ENCODE peak calls at places on chromosomes 4 and X, in seven cellular contexts. One of them, this sample, is unnamed.

GRCh38 chrX:100663651-100664050 is 19.7 kb downstream of the SRPX2 start:
- DNase-seq in NCI-H1092 treated with DMSO at 0.1 percent for 48 hours: no peak
- DNase-seq in NCI-H774: no peak
- DNase-seq in HepG2: no peak
- DNase-seq in stimulated activated CD8-positive, alpha-beta memory T cell treated with anti-CD3 and anti-CD28 coated beads, Interleukin-15, amount 100 ng/mL, for 4 hours: no peak
- DNase-seq in mammary epithelial cell: peak
- DNase-seq in pancreas: no peak
- DNase-seq in this sample: no peak

GRCh38 chrX:13283512-13283911 is 36.3 kb downstream of the ATXN3L start:
- DNase-seq in NCI-H1092 treated with DMSO at 0.1 percent for 48 hours: no peak
- DNase-seq in NCI-H774: no peak
- DNase-seq in HepG2: no peak
- DNase-seq in stimulated activated CD8-positive, alpha-beta memory T cell treated with anti-CD3 and anti-CD28 coated beads, Interleukin-15, amount 100 ng/mL, for 4 hours: no peak
- DNase-seq in mammary epithelial cell: no peak
- DNase-seq in pancreas: no peak
- DNase-seq in this sample: peak

GRCh38 chr4:80507077-80507476 is 171.5 kb downstream of the CFAP299 start:
- DNase-seq in NCI-H1092 treated with DMSO at 0.1 percent for 48 hours: no peak
- DNase-seq in NCI-H774: no peak
- DNase-seq in HepG2: no peak
- DNase-seq in stimulated activated CD8-positive, alpha-beta memory T cell treated with anti-CD3 and anti-CD28 coated beads, Interleukin-15, amount 100 ng/mL, for 4 hours: no peak
- DNase-seq in mammary epithelial cell: no peak
- DNase-seq in pancreas: no peak
- DNase-seq in this sample: no peak

GRCh38 chr4:66929748-66930147 is 615.6 kb downstream of the CENPC start:
- DNase-seq in NCI-H1092 treated with DMSO at 0.1 percent for 48 hours: peak
- DNase-seq in NCI-H774: no peak
- DNase-seq in HepG2: no peak
- DNase-seq in stimulated activated CD8-positive, alpha-beta memory T cell treated with anti-CD3 and anti-CD28 coated beads, Interleukin-15, amount 100 ng/mL, for 4 hours: no peak
- DNase-seq in mammary epithelial cell: no peak
- DNase-seq in pancreas: no peak
- DNase-seq in this sample: no peak

GRCh38 chr4:169272265-169272886 is 1.6 kb upstream of the SH3RF1 start:
- DNase-seq in NCI-H1092 treated with DMSO at 0.1 percent for 48 hours: no peak
- DNase-seq in NCI-H774: no peak
- DNase-seq in HepG2: no peak
- DNase-seq in stimulated activated CD8-positive, alpha-beta memory T cell treated with anti-CD3 and anti-CD28 coated beads, Interleukin-15, amount 100 ng/mL, for 4 hours: no peak
- DNase-seq in mammary epithelial cell: peak
- DNase-seq in pancreas: no peak
- DNase-seq in this sample: peak

GRCh38 chr4:109298279-109299010 is 4.0 kb downstream of the COL25A1 start:
- DNase-seq in NCI-H1092 treated with DMSO at 0.1 percent for 48 hours: peak
- DNase-seq in NCI-H774: no peak
- DNase-seq in HepG2: no peak
- DNase-seq in stimulated activated CD8-positive, alpha-beta memory T cell treated with anti-CD3 and anti-CD28 coated beads, Interleukin-15, amount 100 ng/mL, for 4 hours: no peak
- DNase-seq in mammary epithelial cell: no peak
- DNase-seq in pancreas: no peak
- DNase-seq in this sample: no peak

GRCh38 chrX:32041181-32041580 is 969.3 kb upstream of the FTHL17 start:
- DNase-seq in NCI-H1092 treated with DMSO at 0.1 percent for 48 hours: no peak
- DNase-seq in NCI-H774: no peak
- DNase-seq in HepG2: no peak
- DNase-seq in stimulated activated CD8-positive, alpha-beta memory T cell treated with anti-CD3 and anti-CD28 coated beads, Interleukin-15, amount 100 ng/mL, for 4 hours: no peak
- DNase-seq in mammary epithelial cell: no peak
- DNase-seq in pancreas: no peak
- DNase-seq in this sample: no peak

GRCh38 chr4:79042079-79042674 is 102.9 kb upstream of the PAQR3 start:
- DNase-seq in NCI-H1092 treated with DMSO at 0.1 percent for 48 hours: peak
- DNase-seq in NCI-H774: peak
- DNase-seq in HepG2: peak
- DNase-seq in stimulated activated CD8-positive, alpha-beta memory T cell treated with anti-CD3 and anti-CD28 coated beads, Interleukin-15, amount 100 ng/mL, for 4 hours: no peak
- DNase-seq in mammary epithelial cell: peak
- DNase-seq in pancreas: no peak
- DNase-seq in this sample: peak

This sample was measured in EH.